ENCODE peak calls at places on chromosome 10, in four cellular contexts. N is stimulated activated CD8-positive, alpha-beta memory T cell treated with anti-CD3 and anti-CD28 coated beads, Interleukin-4, amount 100 ng/mL, for 4 hours; E is AG04449; O is H9. Q is an unnamed sample.

GRCh38 chr10:35005868-35006267 is 84.3 kb downstream of the CUL2 start:
- DNase-seq in O (no peak), N (no peak), E (peak), Q (no peak)

GRCh38 chr10:114970515-114970914 is 32.5 kb downstream of the TRUB1 start:
- DNase-seq in E (no peak), O (peak), N (no peak), Q (no peak)

GRCh38 chr10:62684911-62685310 is 119.6 kb upstream of the ADO start:
- DNase-seq in E (no peak), O (no peak), N (no peak), Q (no peak)

GRCh38 chr10:117684211-117684610 is 141.7 kb downstream of the EMX2 start:
- DNase-seq in E (no peak), N (no peak), O (no peak), Q (no peak)

GRCh38 chr10:98486421-98486820 is 39.7 kb upstream of the HPS1 start:
- DNase-seq in O (no peak), N (no peak), E (peak), Q (no peak)

GRCh38 chr10:538895-539294 is 150.6 kb downstream of the DIP2C start:
- DNase-seq in E (peak), N (no peak), O (no peak), Q (no peak)

GRCh38 chr10:119973261-119973660 is 80.7 kb downstream of the SEC23IP start:
- DNase-seq in O (no peak), N (no peak), E (no peak), Q (no peak)

GRCh38 chr10:42638821-42639270 is 476 bp upstream of the ZNF33B start:
- DNase-seq in E (no peak), N (no peak), O (no peak), Q (no peak)

GRCh38 chr10:95526066-95526465 is 35.1 kb downstream of the SORBS1 start:
- DNase-seq in E (no peak), O (no peak), N (no peak), Q (no peak)

GRCh38 chr10:94066411-94066810 is 72.7 kb downstream of the PLCE1 start:
- DNase-seq in E (no peak), O (peak), N (no peak), Q (no peak)

GRCh38 chr10:69806266-69806665 is 4.6 kb downstream of the COL13A1 start:
- DNase-seq in E (no peak), O (no peak), N (no peak), Q (no peak)

GRCh38 chr10:123564631-123565030 is 101.5 kb upstream of the GPR26 start:
- DNase-seq in O (no peak), N (no peak), E (no peak), Q (no peak)

GRCh38 chr10:132450825-132451505 is 54.0 kb downstream of the PWWP2B start:
- DNase-seq in O (no peak), E (no peak), N (no peak), Q (no peak)

GRCh38 chr10:77456414-77456813 is 181.2 kb downstream of the KCNMA1 start:
- DNase-seq in O (no peak), E (no peak), N (no peak), Q (no peak)

GRCh38 chr10:101123085-101123814 is 7.8 kb upstream of the TLX1 start:
- DNase-seq in O (no peak), E (no peak), N (no peak), Q (no peak)

GRCh38 chr10:92241158-92241500 is 49.7 kb downstream of the CPEB3 start:
- DNase-seq in E (no peak), N (no peak), O (no peak), Q (peak)

GRCh38 chr10:8086315-8086714 is 31.8 kb downstream of the GATA3 start:
- DNase-seq in N (no peak), O (no peak), E (no peak), Q (no peak)

GRCh38 chr10:118305730-118306129 is 36.4 kb downstream of the FAM204A start:
- DNase-seq in E (no peak), N (no peak), O (no peak), Q (no peak)

GRCh38 chr10:84415539-84416244 is 87.3 kb downstream of the CCSER2 start:
- DNase-seq in E (no peak), N (no peak), O (no peak), Q (no peak)

GRCh38 chr10:98269435-98269912 is 1.5 kb upstream of the LOXL4 start:
- DNase-seq in N (no peak), E (peak), O (peak), Q (no peak)

GRCh38 chr10:69901623-69902505 is 100.2 kb downstream of the COL13A1 start:
- DNase-seq in O (peak), N (no peak), E (no peak), Q (no peak)

GRCh38 chr10:33032354-33033254 is 74.6 kb upstream of the ITGB1 start:
- DNase-seq in N (no peak), E (no peak), O (no peak), Q (no peak)

GRCh38 chr10:24882047-24882698 is 70.2 kb downstream of the PRTFDC1 start:
- DNase-seq in O (no peak), E (no peak), N (no peak), Q (no peak)

GRCh38 chr10:100508691-100509150 is 10.9 kb downstream of the SEC31B start:
- DNase-seq in N (no peak), O (peak), E (no peak), Q (no peak)

GRCh38 chr10:51170518-51171245 is 96.4 kb downstream of the PRKG1 start:
- DNase-seq in N (no peak), O (no peak), E (no peak), Q (no peak)

GRCh38 chr10:77700086-77700485 is 62.5 kb upstream of the KCNMA1 start:
- DNase-seq in N (no peak), O (no peak), E (no peak), Q (no peak)

GRCh38 chr10:119498889-119499864 is 43.3 kb downstream of the RGS10 start:
- DNase-seq in O (no peak), N (no peak), E (no peak), Q (no peak)

GRCh38 chr10:63156236-63156635 is 23.1 kb downstream of the NRBF2 start:
- DNase-seq in E (no peak), O (no peak), N (no peak), Q (no peak)

GRCh38 chr10:24503627-24504320 is 219.9 kb downstream of the ARHGAP21 start:
- DNase-seq in N (no peak), O (peak), E (no peak), Q (no peak)

GRCh38 chr10:91391915-91392314 is 18.2 kb upstream of the HECTD2 start:
- DNase-seq in O (no peak), E (no peak), N (no peak), Q (no peak)

GRCh38 chr10:134743-135600 is at the start of gene ZMYND11:
- DNase-seq in O (peak), N (peak), E (no peak), Q (no peak)

GRCh38 chr10:971150-971542 is 17.1 kb upstream of the GTPBP4 start:
- DNase-seq in E (no peak), O (no peak), N (no peak), Q (no peak)

GRCh38 chr10:69638642-69639041 is 8.6 kb downstream of the FAM241B start:
- DNase-seq in N (no peak), O (no peak), E (no peak), Q (no peak)

GRCh38 chr10:23198940-23199767 is 7.0 kb downstream of the PTF1A start:
- DNase-seq in O (peak), E (no peak), N (no peak), Q (no peak)

GRCh38 chr10:132384618-132385510 is 12.1 kb upstream of the PWWP2B start:
- DNase-seq in O (no peak), E (no peak), N (no peak), Q (no peak)

GRCh38 chr10:60423920-60424319 is 34.2 kb upstream of the ANK3 start:
- DNase-seq in O (no peak), N (no peak), E (no peak), Q (no peak)

GRCh38 chr10:113853577-113854018 is 284 bp downstream of the DCLRE1A start:
- DNase-seq in E (no peak), O (no peak), N (no peak), Q (no peak)

GRCh38 chr10:78960316-78960800 is 108.4 kb upstream of the ZMIZ1 start:
- DNase-seq in E (no peak), N (no peak), O (no peak), Q (no peak)

Q was measured in cerebellar nuclear complex.